ENCODE peak calls at places on chromosome 21, in six cellular contexts. One of them, this sample, is unnamed.

GRCh38 chr21:42239973-42240372 is 21.0 kb downstream of the ABCG1 start:
- DNase-seq in caudate nucleus: no peak
- DNase-seq in DND-41: no peak
- DNase-seq in naive thymus-derived CD4-positive, alpha-beta T cell: no peak
- DNase-seq in GM23338: no peak
- DNase-seq in substantia nigra: no peak
- DNase-seq in this sample: no peak

GRCh38 chr21:18449586-18449985 is 46.0 kb upstream of the TMPRSS15 start:
- DNase-seq in caudate nucleus: no peak
- DNase-seq in DND-41: no peak
- DNase-seq in naive thymus-derived CD4-positive, alpha-beta T cell: no peak
- DNase-seq in GM23338: no peak
- DNase-seq in substantia nigra: no peak
- DNase-seq in this sample: no peak

GRCh38 chr21:43693981-43694380 is 24.9 kb upstream of the PDXK start:
- DNase-seq in caudate nucleus: no peak
- DNase-seq in DND-41: no peak
- DNase-seq in naive thymus-derived CD4-positive, alpha-beta T cell: no peak
- DNase-seq in GM23338: no peak
- DNase-seq in substantia nigra: no peak
- DNase-seq in this sample: no peak

GRCh38 chr21:41761211-41762181 is 5.4 kb downstream of the RIPK4 start:
- DNase-seq in caudate nucleus: no peak
- DNase-seq in DND-41: no peak
- DNase-seq in naive thymus-derived CD4-positive, alpha-beta T cell: no peak
- DNase-seq in GM23338: peak; percentile 66
- DNase-seq in substantia nigra: no peak
- DNase-seq in this sample: no peak

GRCh38 chr21:36992671-36993070 is 13.8 kb upstream of the RIPPLY3 start:
- DNase-seq in caudate nucleus: no peak
- DNase-seq in DND-41: no peak
- DNase-seq in naive thymus-derived CD4-positive, alpha-beta T cell: no peak
- DNase-seq in GM23338: peak; percentile 38
- DNase-seq in substantia nigra: no peak
- DNase-seq in this sample: no peak

GRCh38 chr21:39071623-39072214 is 111.5 kb downstream of the PSMG1 start:
- DNase-seq in caudate nucleus: no peak
- DNase-seq in DND-41: no peak
- DNase-seq in naive thymus-derived CD4-positive, alpha-beta T cell: no peak
- DNase-seq in GM23338: no peak
- DNase-seq in substantia nigra: no peak
- DNase-seq in this sample: no peak

GRCh38 chr21:33126569-33126968 is 56.6 kb downstream of the OLIG1 start:
- DNase-seq in caudate nucleus: no peak
- DNase-seq in DND-41: no peak
- DNase-seq in naive thymus-derived CD4-positive, alpha-beta T cell: no peak
- DNase-seq in GM23338: no peak
- DNase-seq in substantia nigra: peak; percentile 25
- DNase-seq in this sample: no peak

GRCh38 chr21:37563641-37564340 is 197.2 kb downstream of the DYRK1A start:
- DNase-seq in caudate nucleus: peak; percentile 85
- DNase-seq in DND-41: peak; percentile 92
- DNase-seq in naive thymus-derived CD4-positive, alpha-beta T cell: peak; percentile 89
- DNase-seq in GM23338: peak; percentile 95
- DNase-seq in substantia nigra: peak; percentile 94
- DNase-seq in this sample: peak; percentile 85

GRCh38 chr21:39321424-39321823 is 8.0 kb upstream of the BRWD1 start:
- DNase-seq in caudate nucleus: no peak
- DNase-seq in DND-41: no peak
- DNase-seq in naive thymus-derived CD4-positive, alpha-beta T cell: no peak
- DNase-seq in GM23338: no peak
- DNase-seq in substantia nigra: no peak
- DNase-seq in this sample: no peak

GRCh38 chr21:17780539-17780938 is 38.6 kb downstream of the C21orf91 start:
- DNase-seq in caudate nucleus: no peak
- DNase-seq in DND-41: no peak
- DNase-seq in naive thymus-derived CD4-positive, alpha-beta T cell: no peak
- DNase-seq in GM23338: no peak
- DNase-seq in substantia nigra: no peak
- DNase-seq in this sample: peak; percentile 81

GRCh38 chr21:41823906-41824305 is 55.2 kb downstream of the PRDM15 start:
- DNase-seq in caudate nucleus: no peak
- DNase-seq in DND-41: no peak
- DNase-seq in naive thymus-derived CD4-positive, alpha-beta T cell: no peak
- DNase-seq in GM23338: no peak
- DNase-seq in substantia nigra: no peak
- DNase-seq in this sample: no peak

GRCh38 chr21:17612023-17612564 is 607 bp downstream of the BTG3 start:
- DNase-seq in caudate nucleus: no peak
- DNase-seq in DND-41: no peak
- DNase-seq in naive thymus-derived CD4-positive, alpha-beta T cell: peak; percentile 37
- DNase-seq in GM23338: peak; percentile 70
- DNase-seq in substantia nigra: peak; percentile 33
- DNase-seq in this sample: peak; percentile 4

GRCh38 chr21:45004481-45005263 is 64.8 kb downstream of the SLX9 start:
- DNase-seq in caudate nucleus: no peak
- DNase-seq in DND-41: no peak
- DNase-seq in naive thymus-derived CD4-positive, alpha-beta T cell: no peak
- DNase-seq in GM23338: no peak
- DNase-seq in substantia nigra: no peak
- DNase-seq in this sample: no peak

GRCh38 chr21:17613242-17613676 is 558 bp upstream of the BTG3 start:
- DNase-seq in caudate nucleus: no peak
- DNase-seq in DND-41: no peak
- DNase-seq in naive thymus-derived CD4-positive, alpha-beta T cell: no peak
- DNase-seq in GM23338: no peak
- DNase-seq in substantia nigra: peak; percentile 31
- DNase-seq in this sample: peak; percentile 8

GRCh38 chr21:45845063-45845789 is 136.3 kb upstream of the COL6A1 start:
- DNase-seq in caudate nucleus: no peak
- DNase-seq in DND-41: no peak
- DNase-seq in naive thymus-derived CD4-positive, alpha-beta T cell: no peak
- DNase-seq in GM23338: no peak
- DNase-seq in substantia nigra: no peak
- DNase-seq in this sample: no peak

GRCh38 chr21:20997633-20998455 is at the start of gene NCAM2:
- DNase-seq in caudate nucleus: peak; percentile 77
- DNase-seq in DND-41: no peak
- DNase-seq in naive thymus-derived CD4-positive, alpha-beta T cell: peak; percentile 74
- DNase-seq in GM23338: peak; percentile 87
- DNase-seq in substantia nigra: peak; percentile 80
- DNase-seq in this sample: peak; percentile 50

GRCh38 chr21:17911628-17912027 is 92.5 kb upstream of the C21orf91 start:
- DNase-seq in caudate nucleus: no peak
- DNase-seq in DND-41: no peak
- DNase-seq in naive thymus-derived CD4-positive, alpha-beta T cell: no peak
- DNase-seq in GM23338: no peak
- DNase-seq in substantia nigra: no peak
- DNase-seq in this sample: no peak

GRCh38 chr21:36696640-36697472 is 2.1 kb upstream of the SIM2 start:
- DNase-seq in caudate nucleus: no peak
- DNase-seq in DND-41: no peak
- DNase-seq in naive thymus-derived CD4-positive, alpha-beta T cell: no peak
- DNase-seq in GM23338: peak; percentile 61
- DNase-seq in substantia nigra: no peak
- DNase-seq in this sample: no peak

GRCh38 chr21:43767980-43768867 is 7.9 kb downstream of the CSTB start:
- DNase-seq in caudate nucleus: no peak
- DNase-seq in DND-41: no peak
- DNase-seq in naive thymus-derived CD4-positive, alpha-beta T cell: no peak
- DNase-seq in GM23338: peak; percentile 56
- DNase-seq in substantia nigra: no peak
- DNase-seq in this sample: no peak

GRCh38 chr21:29164330-29164942 is 34.0 kb downstream of the MAP3K7CL start:
- DNase-seq in caudate nucleus: no peak
- DNase-seq in DND-41: no peak
- DNase-seq in naive thymus-derived CD4-positive, alpha-beta T cell: no peak
- DNase-seq in GM23338: peak; percentile 71
- DNase-seq in substantia nigra: no peak
- DNase-seq in this sample: no peak

GRCh38 chr21:24118738-24119470 is 1488.4 kb downstream of the MRPL39 start:
- DNase-seq in caudate nucleus: no peak
- DNase-seq in DND-41: no peak
- DNase-seq in naive thymus-derived CD4-positive, alpha-beta T cell: no peak
- DNase-seq in GM23338: no peak
- DNase-seq in substantia nigra: no peak
- DNase-seq in this sample: no peak
- H3K27ac ChIP-seq in caudate nucleus: no peak overlapping the region
- H3K27ac ChIP-seq in DND-41: no peak overlapping the region
- H3K27ac ChIP-seq in naive thymus-derived CD4-positive, alpha-beta T cell: no peak overlapping the region
- H3K27ac ChIP-seq in GM23338: no peak overlapping the region
- H3K27ac ChIP-seq in substantia nigra: no peak overlapping the region
- H3K27ac ChIP-seq in this sample: no peak overlapping the region

GRCh38 chr21:34701726-34702125 is 32.9 kb downstream of the CLIC6 start:
- DNase-seq in caudate nucleus: no peak
- DNase-seq in DND-41: no peak
- DNase-seq in naive thymus-derived CD4-positive, alpha-beta T cell: no peak
- DNase-seq in GM23338: no peak
- DNase-seq in substantia nigra: no peak
- DNase-seq in this sample: no peak
- H3K27ac ChIP-seq in caudate nucleus: no peak overlapping the region
- H3K27ac ChIP-seq in DND-41: no peak overlapping the region
- H3K27ac ChIP-seq in naive thymus-derived CD4-positive, alpha-beta T cell: no peak overlapping the region
- H3K27ac ChIP-seq in GM23338: no peak overlapping the region
- H3K27ac ChIP-seq in substantia nigra: no peak overlapping the region
- H3K27ac ChIP-seq in this sample: no peak overlapping the region

DNA sequence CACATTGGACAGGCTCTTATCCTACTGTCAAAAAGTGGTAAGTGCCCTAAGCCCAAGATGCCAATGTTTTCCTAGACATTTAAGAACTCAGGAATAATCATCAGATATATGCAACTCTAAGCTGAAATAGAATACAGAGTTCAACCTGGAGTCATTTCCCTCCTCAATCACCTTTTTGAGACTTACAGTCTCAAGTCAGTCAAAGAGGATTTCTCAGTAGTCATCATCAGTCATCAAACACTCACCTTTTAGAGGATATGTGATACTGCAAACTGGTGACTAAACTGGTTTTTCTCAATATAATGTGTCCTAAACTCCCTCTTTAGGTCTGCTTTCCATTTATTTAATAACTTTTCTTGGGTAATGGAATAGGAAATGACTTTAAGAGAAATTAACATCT is 145.3 kb upstream of the ADAMTS5 start:
- DNase-seq in caudate nucleus: no peak
- DNase-seq in DND-41: no peak
- DNase-seq in naive thymus-derived CD4-positive, alpha-beta T cell: no peak
- DNase-seq in GM23338: no peak
- DNase-seq in substantia nigra: no peak
- DNase-seq in this sample: no peak
- H3K27ac ChIP-seq in caudate nucleus: no peak overlapping the region
- H3K27ac ChIP-seq in DND-41: no peak overlapping the region
- H3K27ac ChIP-seq in naive thymus-derived CD4-positive, alpha-beta T cell: no peak overlapping the region
- H3K27ac ChIP-seq in GM23338: no peak overlapping the region
- H3K27ac ChIP-seq in substantia nigra: no peak overlapping the region
- H3K27ac ChIP-seq in this sample: no peak overlapping the region

DNA sequence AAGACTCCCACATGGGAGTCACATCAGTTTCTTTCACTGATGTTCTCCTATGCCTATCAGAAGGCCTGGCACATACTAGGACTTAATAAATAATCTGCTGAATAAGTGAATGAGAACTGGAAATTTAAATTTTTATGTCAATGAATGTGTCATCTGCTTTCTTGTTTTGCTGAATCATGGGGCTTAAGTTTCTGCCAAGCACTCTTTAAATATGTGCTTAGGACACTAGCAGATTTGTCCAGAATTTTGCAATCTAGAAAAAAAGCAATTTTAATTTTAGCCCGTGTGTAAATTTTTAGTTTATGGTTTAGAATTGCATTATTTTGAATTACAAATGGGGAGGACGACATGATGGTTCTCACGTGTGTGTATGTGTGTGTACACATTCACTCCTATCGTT is 803.1 kb downstream of the USP25 start:
- DNase-seq in caudate nucleus: no peak
- DNase-seq in DND-41: no peak
- DNase-seq in naive thymus-derived CD4-positive, alpha-beta T cell: no peak
- DNase-seq in GM23338: no peak
- DNase-seq in substantia nigra: no peak
- DNase-seq in this sample: no peak
- H3K27ac ChIP-seq in caudate nucleus: peak overlapping the region; percentile 98
- H3K27ac ChIP-seq in DND-41: no peak overlapping the region
- H3K27ac ChIP-seq in naive thymus-derived CD4-positive, alpha-beta T cell: no peak overlapping the region
- H3K27ac ChIP-seq in GM23338: no peak overlapping the region
- H3K27ac ChIP-seq in substantia nigra: peak overlapping the region; percentile 16
- H3K27ac ChIP-seq in this sample: no peak overlapping the region

GRCh38 chr21:22842875-22843274 is 1844.7 kb downstream of the NCAM2 start:
- DNase-seq in caudate nucleus: no peak
- DNase-seq in DND-41: no peak
- DNase-seq in naive thymus-derived CD4-positive, alpha-beta T cell: no peak
- DNase-seq in GM23338: peak; percentile 2
- DNase-seq in substantia nigra: no peak
- DNase-seq in this sample: no peak
- H3K27ac ChIP-seq in caudate nucleus: no peak overlapping the region
- H3K27ac ChIP-seq in DND-41: no peak overlapping the region
- H3K27ac ChIP-seq in naive thymus-derived CD4-positive, alpha-beta T cell: no peak overlapping the region
- H3K27ac ChIP-seq in GM23338: no peak overlapping the region
- H3K27ac ChIP-seq in substantia nigra: no peak overlapping the region
- H3K27ac ChIP-seq in this sample: no peak overlapping the region

GRCh38 chr21:34130598-34130985 is 57.2 kb downstream of the MRPS6 start:
- DNase-seq in caudate nucleus: no peak
- DNase-seq in DND-41: no peak
- DNase-seq in naive thymus-derived CD4-positive, alpha-beta T cell: no peak
- DNase-seq in GM23338: no peak
- DNase-seq in substantia nigra: no peak
- DNase-seq in this sample: no peak
- H3K27ac ChIP-seq in caudate nucleus: peak overlapping the region; percentile 91
- H3K27ac ChIP-seq in DND-41: peak overlapping the region; percentile 69
- H3K27ac ChIP-seq in naive thymus-derived CD4-positive, alpha-beta T cell: peak overlapping the region; percentile 64
- H3K27ac ChIP-seq in GM23338: peak overlapping the region; percentile 88
- H3K27ac ChIP-seq in substantia nigra: no peak overlapping the region
- H3K27ac ChIP-seq in this sample: peak overlapping the region; percentile 24

GRCh38 chr21:14215971-14216621 is at the start of gene RBM11:
- DNase-seq in caudate nucleus: peak; percentile 36
- DNase-seq in DND-41: no peak
- DNase-seq in naive thymus-derived CD4-positive, alpha-beta T cell: peak; percentile 87
- DNase-seq in GM23338: peak; percentile 95
- DNase-seq in substantia nigra: peak; percentile 49
- DNase-seq in this sample: peak; percentile 50
- H3K27ac ChIP-seq in caudate nucleus: no peak within 1 kb of the TSS
- H3K27ac ChIP-seq in DND-41: no peak within 1 kb of the TSS
- H3K27ac ChIP-seq in naive thymus-derived CD4-positive, alpha-beta T cell: peak within 1 kb of the TSS; percentile 77
- H3K27ac ChIP-seq in GM23338: peak within 1 kb of the TSS; percentile 23
- H3K27ac ChIP-seq in substantia nigra: peak within 1 kb of the TSS; percentile 38
- H3K27ac ChIP-seq in this sample: peak within 1 kb of the TSS; percentile 16

This sample was measured in CD4-positive, CD25-positive, alpha-beta regulatory T cell.